ENCODE peak calls at places on chromosomes 7 and 10, in ten cellular contexts. V is testis, W is transverse colon, B is aorta, Q is SW480, R is dermis blood vessel endothelial cell, F is cortex of kidney, P is DMS153, I is amniotic stem cell, Y is coronary artery. D is an unnamed sample.

GRCh38 chr10:92702301-92702916 is 12.7 kb downstream of the HHEX start:
- DNase-seq in V (no peak), W (no peak), B (no peak), Q (no peak), R (no peak), F (no peak), P (no peak), I (no peak), Y (no peak), D (no peak)

GRCh38 chr10:26391701-26392695 is 46.1 kb upstream of the APBB1IP start:
- DNase-seq in V (no peak), W (no peak), B (no peak), Q (no peak), R (no peak), F (no peak), P (no peak), I (no peak), Y (no peak), D (no peak)

GRCh38 chr10:132870426-132870825 is 71.9 kb downstream of the CFAP46 start:
- DNase-seq in V (no peak), W (no peak), B (peak; percentile 15), Q (no peak), R (no peak), F (no peak), P (no peak), I (no peak), Y (no peak), D (no peak)

GRCh38 chr10:89695307-89695706 is 6.1 kb upstream of the KIF20B start:
- DNase-seq in V (no peak), W (no peak), B (no peak), Q (no peak), R (no peak), F (no peak), P (no peak), I (no peak), Y (no peak), D (no peak)

GRCh38 chr7:42883950-42884349 is 27.9 kb downstream of the C7orf25 start:
- DNase-seq in V (peak; percentile 73), W (no peak), B (no peak), Q (no peak), R (no peak), F (no peak), P (no peak), I (no peak), Y (no peak), D (no peak)

GRCh38 chr10:6514844-6515780 is 65.0 kb downstream of the PRKCQ start:
- DNase-seq in V (no peak), W (no peak), B (no peak), Q (no peak), R (no peak), F (no peak), P (no peak), I (no peak), Y (no peak), D (no peak)

GRCh38 chr7:92810242-92810611 is 26.1 kb downstream of the CDK6 start:
- DNase-seq in V (peak; percentile 37), W (no peak), B (no peak), Q (no peak), R (no peak), F (no peak), P (no peak), I (no peak), Y (no peak), D (no peak)

GRCh38 chr10:128993443-128993842 is 473.6 kb upstream of the MGMT start:
- DNase-seq in V (no peak), W (no peak), B (peak; percentile 68), Q (no peak), R (no peak), F (no peak), P (no peak), I (no peak), Y (no peak), D (no peak)

GRCh38 chr10:33571616-33572015 is 237.1 kb upstream of the NRP1 start:
- DNase-seq in V (no peak), W (no peak), B (no peak), Q (peak; percentile 52), R (no peak), F (no peak), P (no peak), I (no peak), Y (no peak), D (no peak)

GRCh38 chr7:140027866-140028265 is 34.9 kb downstream of the PARP12 start:
- DNase-seq in V (no peak), W (no peak), B (no peak), Q (no peak), R (no peak), F (no peak), P (no peak), I (no peak), Y (no peak), D (peak; percentile 3)

GRCh38 chr7:129635300-129636029 is 23.9 kb downstream of the NRF1 start:
- DNase-seq in V (peak; percentile 77), W (peak; percentile 59), B (no peak), Q (peak; percentile 77), R (peak; percentile 86), F (no peak), P (peak; percentile 55), I (peak; percentile 58), Y (no peak), D (peak; percentile 39)

GRCh38 chr7:963236-964078 is 9.0 kb upstream of the ADAP1 start:
- DNase-seq in V (no peak), W (no peak), B (peak; percentile 74), Q (no peak), R (no peak), F (no peak), P (no peak), I (no peak), Y (no peak), D (no peak)

GRCh38 chr7:131690446-131690845 is 134.0 kb upstream of the PODXL start:
- DNase-seq in V (no peak), W (no peak), B (no peak), Q (no peak), R (no peak), F (no peak), P (no peak), I (no peak), Y (no peak), D (no peak)

GRCh38 chr10:122348512-122348911 is 26.0 kb upstream of the PLEKHA1 start:
- DNase-seq in V (no peak), W (no peak), B (no peak), Q (peak; percentile 43), R (peak; percentile 7), F (no peak), P (no peak), I (no peak), Y (no peak), D (no peak)

GRCh38 chr7:64686493-64687184 is 20.7 kb downstream of the ZNF107 start:
- DNase-seq in V (no peak), W (peak; percentile 16), B (no peak), Q (no peak), R (no peak), F (no peak), P (no peak), I (no peak), Y (no peak), D (no peak)

GRCh38 chr7:144830024-144830785 is 5.6 kb downstream of the TPK1 start:
- DNase-seq in V (no peak), W (peak; percentile 63), B (no peak), Q (no peak), R (no peak), F (no peak), P (no peak), I (no peak), Y (no peak), D (no peak)

GRCh38 chr7:40047661-40048060 is 86.8 kb downstream of the MPLKIP start:
- DNase-seq in V (no peak), W (no peak), B (no peak), Q (peak; percentile 32), R (peak; percentile 21), F (no peak), P (no peak), I (no peak), Y (no peak), D (no peak)

GRCh38 chr10:74799840-74800239 is 26.6 kb upstream of the KAT6B start:
- DNase-seq in V (no peak), W (no peak), B (no peak), Q (no peak), R (peak; percentile 96), F (no peak), P (peak; percentile 66), I (peak; percentile 74), Y (no peak), D (no peak)

GRCh38 chr10:48253970-48254657 is 20.4 kb downstream of the FRMPD2 start:
- DNase-seq in V (no peak), W (no peak), B (no peak), Q (peak; percentile 52), R (peak; percentile 84), F (no peak), P (no peak), I (no peak), Y (no peak), D (no peak)

GRCh38 chr7:3370068-3370704 is 69.1 kb downstream of the SDK1 start:
- DNase-seq in V (no peak), W (no peak), B (no peak), Q (no peak), R (no peak), F (no peak), P (peak; percentile 72), I (no peak), Y (no peak), D (peak; percentile 75)

GRCh38 chr7:34850681-34851080 is 186.6 kb downstream of the DPY19L1 start:
- DNase-seq in V (no peak), W (no peak), B (no peak), Q (no peak), R (peak; percentile 60), F (no peak), P (no peak), I (no peak), Y (no peak), D (no peak)

GRCh38 chr10:125951290-125951689 is 54.9 kb downstream of the FANK1 start:
- DNase-seq in V (no peak), W (no peak), B (no peak), Q (no peak), R (no peak), F (no peak), P (no peak), I (no peak), Y (no peak), D (no peak)

GRCh38 chr10:116418394-116418793 is 9.3 kb upstream of the PNLIPRP3 start:
- DNase-seq in V (no peak), W (no peak), B (no peak), Q (no peak), R (no peak), F (no peak), P (no peak), I (no peak), Y (no peak), D (no peak)

GRCh38 chr10:51386248-51386885 is 312.1 kb downstream of the PRKG1 start:
- DNase-seq in V (no peak), W (no peak), B (no peak), Q (no peak), R (no peak), F (no peak), P (no peak), I (no peak), Y (no peak), D (no peak)

GRCh38 chr10:104441601-104442000 is 88.0 kb downstream of the CFAP58 start:
- DNase-seq in V (no peak), W (no peak), B (no peak), Q (no peak), R (no peak), F (no peak), P (no peak), I (peak; percentile 57), Y (no peak), D (no peak)

GRCh38 chr10:78913219-78914059 is 155.3 kb upstream of the ZMIZ1 start:
- DNase-seq in V (no peak), W (peak; percentile 76), B (peak; percentile 79), Q (peak; percentile 15), R (peak; percentile 11), F (no peak), P (peak; percentile 95), I (no peak), Y (no peak), D (no peak)

GRCh38 chr7:151570366-151570915 is 50.7 kb upstream of the RHEB start:
- DNase-seq in V (no peak), W (no peak), B (no peak), Q (peak; percentile 4), R (peak; percentile 68), F (no peak), P (no peak), I (no peak), Y (no peak), D (peak; percentile 21)

GRCh38 chr7:36746347-36746746 is 22.1 kb upstream of the AOAH start:
- DNase-seq in V (peak; percentile 81), W (no peak), B (no peak), Q (no peak), R (no peak), F (no peak), P (no peak), I (no peak), Y (no peak), D (no peak)

D was measured in NCI-H1694.